ENCODE peak calls at places on chromosomes 5 and 9, in five cellular contexts. A, C, D, R and T are unnamed samples.

GRCh38 chr9:504921-505821 is 290.5 kb downstream of the DOCK8 start:
- DNase-seq in A (peak; percentile 25), C (no peak), D (peak; percentile 37), R (no peak), T (no peak)

GRCh38 chr9:35136866-35137265 is 21.2 kb upstream of the ATOSB start:
- DNase-seq in A (no peak), C (no peak), D (no peak), R (no peak), T (no peak)

GRCh38 chr5:53069626-53070025 is 39.9 kb downstream of the MOCS2 start:
- DNase-seq in A (no peak), C (no peak), D (no peak), R (peak; percentile 51), T (peak; percentile 84)

GRCh38 chr5:59660737-59661136 is 232.8 kb downstream of the PDE4D start:
- DNase-seq in A (no peak), C (no peak), D (no peak), R (no peak), T (no peak)

GRCh38 chr9:70073756-70074155 is 30.1 kb downstream of the MAMDC2 start:
- DNase-seq in A (no peak), C (no peak), D (no peak), R (no peak), T (no peak)

GRCh38 chr9:87442451-87442850 is 55.2 kb upstream of the DAPK1 start:
- DNase-seq in A (no peak), C (no peak), D (no peak), R (no peak), T (peak; percentile 31)

GRCh38 chr5:124519396-124519795 is 227.0 kb downstream of the ZNF608 start:
- DNase-seq in A (no peak), C (no peak), D (no peak), R (peak; percentile 87), T (peak; percentile 31)

GRCh38 chr5:104237574-104237973 is 675.0 kb upstream of the NUDT12 start:
- DNase-seq in A (no peak), C (no peak), D (no peak), R (no peak), T (no peak)

GRCh38 chr9:125942111-125942510 is 194.9 kb downstream of the PBX3 start:
- DNase-seq in A (no peak), C (no peak), D (no peak), R (peak; percentile 65), T (no peak)

GRCh38 chr5:150155258-150156032 is at the start of gene PDGFRB:
- DNase-seq in A (peak; percentile 67), C (no peak), D (peak; percentile 67), R (peak; percentile 83), T (no peak)

GRCh38 chr9:104976196-104976595 is 48.2 kb upstream of the ABCA1 start:
- DNase-seq in A (no peak), C (no peak), D (no peak), R (no peak), T (no peak)

GRCh38 chr9:70868044-70868443 is 253.4 kb downstream of the TRPM3 start:
- DNase-seq in A (no peak), C (no peak), D (no peak), R (no peak), T (no peak)

GRCh38 chr9:120926397-120926928 is at the start of gene TRAF1:
- DNase-seq in A (no peak), C (no peak), D (no peak), R (no peak), T (no peak)

GRCh38 chr9:137294091-137294683 is 7.9 kb downstream of the NRARP start:
- DNase-seq in A (no peak), C (no peak), D (no peak), R (no peak), T (peak; percentile 41)

GRCh38 chr5:142674438-142675210 is 11.3 kb downstream of the FGF1 start:
- DNase-seq in A (no peak), C (no peak), D (no peak), R (peak; percentile 63), T (no peak)

GRCh38 chr5:153659337-153659736 is 168.9 kb downstream of the GRIA1 start:
- DNase-seq in A (no peak), C (no peak), D (no peak), R (peak; percentile 36), T (no peak)

GRCh38 chr5:27702339-27702820 is 664.0 kb upstream of the CDH9 start:
- DNase-seq in A (no peak), C (no peak), D (no peak), R (peak; percentile 42), T (peak; percentile 91)

GRCh38 chr5:178440163-178440545 is 150.0 kb downstream of the COL23A1 start:
- DNase-seq in A (no peak), C (no peak), D (no peak), R (no peak), T (no peak)

GRCh38 chr9:117224676-117225075 is 190.2 kb downstream of the ASTN2 start:
- DNase-seq in A (no peak), C (no peak), D (no peak), R (no peak), T (no peak)